ENCODE peak calls at places on chromosome 11, in seven cellular contexts. H is K562, A is HepG2, I is H1, E is HCT116, V is endothelial cell of umbilical vein, L is GM12878. X is an unnamed sample.

GRCh38 chr11:79371152-79371551 is 69.7 kb downstream of the TENM4 start:
- DNase-seq in H (no peak), A (no peak), I (no peak), E (no peak), V (no peak), L (no peak), X (no peak)

GRCh38 chr11:44963071-44963575 is 12.4 kb upstream of the TP53I11 start:
- DNase-seq in H (no peak), A (no peak), I (no peak), E (no peak), V (no peak), L (no peak), X (no peak)

GRCh38 chr11:63663809-63664208 is 7.4 kb downstream of the ATL3 start:
- DNase-seq in H (no peak), A (no peak), I (no peak), E (no peak), V (peak), L (no peak), X (no peak)

GRCh38 chr11:43992834-43993637 is 50.6 kb downstream of the C11orf96 start:
- DNase-seq in H (no peak), A (no peak), I (no peak), E (no peak), V (no peak), L (no peak), X (no peak)

GRCh38 chr11:58958500-58958899 is 19.2 kb downstream of the GLYATL1 start:
- DNase-seq in H (peak), A (peak), I (peak), E (peak), V (peak), L (peak), X (no peak)

GRCh38 chr11:102850973-102851745 is 7.8 kb upstream of the MMP3 start:
- DNase-seq in H (no peak), A (no peak), I (no peak), E (no peak), V (no peak), L (no peak), X (no peak)

GRCh38 chr11:90124946-90125345 is 9.5 kb upstream of the NAALAD2 start:
- DNase-seq in H (no peak), A (no peak), I (no peak), E (no peak), V (no peak), L (no peak), X (no peak)

GRCh38 chr11:68471360-68472340 is 11.1 kb downstream of the PPP6R3 start:
- DNase-seq in H (no peak), A (no peak), I (no peak), E (no peak), V (no peak), L (peak), X (no peak)

GRCh38 chr11:118064956-118065355 is 11.9 kb upstream of the TMPRSS4 start:
- DNase-seq in H (no peak), A (no peak), I (no peak), E (no peak), V (no peak), L (no peak), X (no peak)

GRCh38 chr11:66068154-66068821 is 1.8 kb upstream of the PACS1 start:
- DNase-seq in H (peak), A (peak), I (peak), E (peak), V (peak), L (no peak), X (peak)

GRCh38 chr11:115580927-115581680 is 76.9 kb upstream of the CADM1 start:
- DNase-seq in H (no peak), A (no peak), I (no peak), E (no peak), V (no peak), L (no peak), X (no peak)

GRCh38 chr11:70270104-70270876 is at the start of gene PPFIA1:
- DNase-seq in H (peak), A (peak), I (peak), E (peak), V (peak), L (peak), X (peak)
- TF ChIP-seq POLR2AphosphoS5 in H (peak), A (peak), I (no peak), E (peak), V (peak), L (peak), X (peak)

GRCh38 chr11:47186937-47187681 is 875 bp upstream of the PACSIN3 start:
- DNase-seq in H (no peak), A (peak), I (no peak), E (no peak), V (peak), L (no peak), X (peak)

GRCh38 chr11:47184711-47185304 is 1.4 kb downstream of the PACSIN3 start:
- DNase-seq in H (no peak), A (peak), I (no peak), E (no peak), V (no peak), L (no peak), X (no peak)

GRCh38 chr11:47185305-47186075 is 744 bp downstream of the PACSIN3 start:
- DNase-seq in H (peak), A (peak), I (peak), E (no peak), V (peak), L (no peak), X (no peak)

GRCh38 chr11:47187723-47188122 is 1.5 kb upstream of the PACSIN3 start:
- DNase-seq in H (no peak), A (no peak), I (no peak), E (no peak), V (no peak), L (no peak), X (no peak)

DNA sequence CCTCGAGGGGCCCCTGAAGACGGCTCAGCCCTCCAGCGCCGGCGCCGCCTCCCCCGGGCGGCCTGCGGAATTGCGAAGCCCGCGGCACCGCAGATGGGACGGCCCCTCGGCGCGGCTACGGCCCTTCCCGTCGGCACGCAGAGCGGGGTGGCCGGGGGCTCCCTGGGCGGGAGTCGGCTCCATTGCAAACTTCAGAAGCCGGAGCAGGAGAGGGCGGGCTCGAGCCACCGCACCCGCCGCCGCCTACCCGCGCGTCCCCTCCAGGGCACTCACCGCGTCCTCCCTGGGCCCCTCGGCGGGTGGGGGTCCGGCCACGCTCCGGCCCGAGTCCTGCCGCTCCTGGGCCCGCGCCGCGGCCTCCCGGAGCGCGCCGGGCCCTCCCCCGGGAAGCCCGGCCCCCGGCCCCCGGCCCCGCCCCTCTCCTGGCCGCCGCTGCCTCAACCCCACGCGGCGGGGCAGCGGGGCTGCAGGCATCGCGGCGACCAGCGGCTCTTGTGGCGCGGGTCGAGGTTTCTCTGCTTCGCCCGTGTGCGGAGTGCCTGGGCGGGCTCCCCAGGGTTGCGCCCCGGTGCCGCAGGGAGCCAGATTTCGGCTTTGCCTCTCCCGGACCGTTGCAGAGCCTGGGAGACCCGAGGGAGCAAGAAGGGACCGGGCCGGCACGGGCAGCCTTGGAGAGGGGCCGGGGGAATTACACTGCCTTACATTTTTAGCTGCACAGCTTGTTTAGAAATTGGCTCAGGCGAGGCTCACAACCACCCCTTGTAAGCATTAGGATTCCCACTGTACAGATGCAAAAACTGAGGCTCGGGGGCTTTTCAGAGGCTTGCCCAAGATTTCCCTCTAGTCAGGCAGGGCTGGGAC is at the start of gene PACSIN3:
- DNase-seq in H (peak), A (peak), I (no peak), E (no peak), V (peak), L (no peak), X (no peak)
- TF ChIP-seq EZH2 in H (no peak), A (no peak), I (no peak), E (no peak), V (no peak), L (no peak), X (no peak)

GRCh38 chr11:131980199-131980598 is 609.8 kb downstream of the NTM start:
- DNase-seq in H (no peak), A (no peak), I (no peak), E (no peak), V (no peak), L (no peak), X (no peak)

GRCh38 chr11:131979364-131979763 is 608.9 kb downstream of the NTM start:
- DNase-seq in H (no peak), A (no peak), I (no peak), E (no peak), V (no peak), L (no peak), X (no peak)

GRCh38 chr11:131978351-131978750 is 607.9 kb downstream of the NTM start:
- DNase-seq in H (no peak), A (no peak), I (no peak), E (no peak), V (no peak), L (no peak), X (no peak)

GRCh38 chr11:131982154-131982553 is 611.7 kb downstream of the NTM start:
- DNase-seq in H (no peak), A (no peak), I (peak), E (no peak), V (no peak), L (no peak), X (no peak)

GRCh38 chr11:131980878-131981668 is 610.7 kb downstream of the NTM start:
- DNase-seq in H (no peak), A (no peak), I (no peak), E (no peak), V (no peak), L (no peak), X (no peak)
- H3K9ac ChIP-seq in H (no peak), A (no peak), I (no peak), E (no peak), V (no peak), L (no peak), X (no peak)

GRCh38 chr11:75430692-75431532 is 2.1 kb downstream of the KLHL35 start:
- DNase-seq in H (no peak), A (no peak), I (no peak), E (no peak), V (peak), L (no peak), X (no peak)

GRCh38 chr11:75434051-75434450 is 1.0 kb upstream of the KLHL35 start:
- DNase-seq in H (no peak), A (no peak), I (no peak), E (no peak), V (no peak), L (no peak), X (no peak)

GRCh38 chr11:75433443-75433842 is 440 bp upstream of the KLHL35 start:
- DNase-seq in H (no peak), A (no peak), I (no peak), E (no peak), V (no peak), L (no peak), X (no peak)

GRCh38 chr11:75431533-75432525 is 1.2 kb downstream of the KLHL35 start:
- DNase-seq in H (peak), A (no peak), I (no peak), E (no peak), V (no peak), L (no peak), X (no peak)

DNA sequence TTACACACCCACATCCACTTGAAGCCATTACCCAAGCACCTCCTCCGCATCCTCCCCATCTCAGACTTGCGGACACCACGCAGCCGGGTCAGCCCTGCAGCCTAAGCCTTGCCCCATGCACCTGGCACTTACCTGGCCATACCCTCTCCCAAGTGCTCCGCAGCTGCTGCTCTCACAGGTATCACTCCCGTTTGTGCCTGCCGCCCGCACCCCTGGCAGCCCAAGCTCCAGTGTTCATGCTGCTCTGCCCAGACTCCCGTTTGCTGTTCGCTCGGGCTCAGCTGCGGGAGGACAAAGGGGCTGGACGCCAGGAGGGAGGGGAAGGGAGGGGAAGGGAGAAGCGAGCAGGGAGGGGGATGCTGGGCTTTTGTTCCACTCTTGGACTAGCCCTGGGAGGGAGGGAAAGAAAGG is at the start of gene KLHL35:
- DNase-seq in H (peak), A (no peak), I (no peak), E (no peak), V (no peak), L (no peak), X (no peak)
- TF ChIP-seq POLR2AphosphoS5 in H (no peak), A (no peak), I (no peak), E (no peak), V (no peak), L (no peak), X (no peak)

DNA sequence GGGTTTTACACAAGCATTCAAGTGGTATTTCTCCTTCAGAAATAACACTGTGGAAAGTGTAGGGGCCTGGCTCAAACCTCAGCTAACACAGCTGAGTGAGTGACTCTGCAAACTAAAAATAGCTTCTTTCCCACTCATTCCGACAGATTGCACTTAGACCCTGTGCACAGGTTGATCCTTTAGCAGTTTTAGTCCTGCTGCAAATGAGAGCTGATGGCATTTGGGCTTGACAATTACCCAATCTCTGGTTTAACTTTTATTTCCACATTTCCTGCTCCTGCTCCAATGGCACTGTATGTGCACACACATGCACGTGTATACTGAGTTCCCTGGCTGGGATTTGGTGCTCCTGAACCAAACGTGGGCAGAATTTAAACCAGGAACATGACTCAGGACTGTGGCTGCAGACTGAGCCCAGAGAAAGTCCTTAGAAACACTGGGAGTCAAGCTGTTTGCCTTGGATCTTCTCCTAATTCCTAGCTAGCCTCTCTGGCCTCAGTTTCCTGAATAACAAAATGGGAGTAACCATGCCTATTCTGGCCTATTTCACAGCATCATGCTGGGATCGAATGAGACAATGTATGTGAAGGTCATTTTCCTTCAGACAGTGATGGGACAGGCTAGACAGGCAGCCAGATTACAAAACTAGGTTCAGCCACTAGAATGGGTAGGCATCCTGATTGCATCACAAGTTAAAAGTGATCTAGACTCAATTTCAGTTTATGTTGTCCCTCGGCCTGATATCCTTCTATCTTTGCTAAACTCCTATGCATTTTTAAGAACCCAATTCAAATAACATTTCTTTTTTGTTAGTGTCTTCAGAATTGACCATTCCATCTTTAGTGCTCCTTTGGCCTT is 58.2 kb downstream of the SERGEF start:
- DNase-seq in H (no peak), A (no peak), I (no peak), E (no peak), V (no peak), L (no peak), X (no peak)
- TF ChIP-seq EZH2 in H (no peak), A (no peak), I (no peak), E (no peak), V (no peak), L (no peak), X (no peak)

GRCh38 chr11:61919841-61920631 is 2.7 kb upstream of the RAB3IL1 start:
- DNase-seq in H (peak), A (no peak), I (no peak), E (no peak), V (no peak), L (no peak), X (no peak)

GRCh38 chr11:61919113-61919840 is 1.9 kb upstream of the RAB3IL1 start:
- DNase-seq in H (no peak), A (no peak), I (no peak), E (no peak), V (no peak), L (no peak), X (no peak)

GRCh38 chr11:61917357-61918109 is at the start of gene RAB3IL1:
- DNase-seq in H (peak), A (no peak), I (no peak), E (no peak), V (peak), L (no peak), X (no peak)

GRCh38 chr11:61917043-61917356 is 366 bp downstream of the RAB3IL1 start:
- DNase-seq in H (no peak), A (no peak), I (no peak), E (no peak), V (no peak), L (no peak), X (no peak)

DNA sequence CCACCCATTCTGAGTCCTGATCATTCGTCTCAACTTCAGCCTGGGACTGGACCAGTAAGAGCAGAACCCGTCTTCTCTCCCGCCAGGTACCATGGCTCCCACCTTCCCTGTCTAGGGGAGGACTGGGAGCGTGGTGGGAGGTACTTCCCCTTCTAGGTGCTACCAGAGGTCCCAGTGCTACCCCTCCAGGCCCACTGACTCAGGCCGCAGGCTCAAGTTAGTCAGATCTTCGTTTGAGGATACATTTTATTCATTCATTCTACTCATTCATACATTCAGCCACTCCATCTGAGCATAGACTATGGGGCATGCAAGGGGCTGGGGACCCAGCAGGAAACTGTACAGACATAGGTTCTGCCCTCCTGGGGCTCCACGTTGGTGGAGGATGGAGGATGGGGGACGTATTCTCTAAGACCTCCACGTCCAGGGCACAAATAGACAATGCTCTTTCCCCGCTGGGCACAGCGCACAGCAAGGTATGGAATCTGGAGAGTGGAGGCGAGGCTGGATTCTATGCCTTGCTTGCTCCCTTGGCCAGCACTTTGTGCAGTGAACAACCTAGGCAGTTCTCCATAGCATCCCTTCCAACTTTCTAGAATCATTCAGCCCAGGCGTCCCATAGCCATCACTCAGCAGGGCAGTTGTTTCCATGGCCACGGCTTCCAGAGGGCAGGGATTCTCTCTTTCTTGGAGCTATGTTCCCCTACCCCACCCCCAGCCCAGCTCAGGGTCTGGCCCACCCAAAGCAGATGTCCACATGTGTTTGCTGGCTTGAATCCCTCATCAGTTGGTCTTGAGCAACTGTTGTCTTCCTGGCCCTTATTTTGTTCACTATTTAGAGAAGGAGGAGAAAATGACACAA is 1.1 kb upstream of the RAB3IL1 start:
- DNase-seq in H (no peak), A (no peak), I (no peak), E (no peak), V (no peak), L (no peak), X (no peak)
- H3K9ac ChIP-seq in H (peak), A (no peak), I (no peak), E (peak), V (no peak), L (no peak), X (no peak)

GRCh38 chr11:10022764-10023163 is 271.3 kb downstream of the SBF2 start:
- DNase-seq in H (no peak), A (no peak), I (no peak), E (no peak), V (no peak), L (no peak), X (no peak)

GRCh38 chr11:10021563-10021962 is 272.5 kb downstream of the SBF2 start:
- DNase-seq in H (no peak), A (peak), I (no peak), E (no peak), V (peak), L (no peak), X (no peak)

GRCh38 chr11:10026514-10026913 is 267.5 kb downstream of the SBF2 start:
- DNase-seq in H (no peak), A (no peak), I (no peak), E (no peak), V (peak), L (no peak), X (no peak)

GRCh38 chr11:10019906-10020682 is 273.9 kb downstream of the SBF2 start:
- DNase-seq in H (no peak), A (peak), I (no peak), E (no peak), V (peak), L (no peak), X (peak)

GRCh38 chr11:10023202-10023601 is 270.8 kb downstream of the SBF2 start:
- DNase-seq in H (no peak), A (no peak), I (no peak), E (no peak), V (no peak), L (no peak), X (no peak)
- TF ChIP-seq POLR2AphosphoS5 in H (no peak), A (no peak), I (no peak), E (no peak), V (no peak), L (no peak), X (no peak)

GRCh38 chr11:639324-639977 is 2.4 kb downstream of the DRD4 start:
- DNase-seq in H (no peak), A (no peak), I (no peak), E (no peak), V (no peak), L (no peak), X (no peak)
- TF ChIP-seq EZH2 in H (no peak), A (no peak), I (peak), E (no peak), V (peak), L (no peak), X (no peak)

GRCh38 chr11:28835317-28835716 is 727.1 kb downstream of the METTL15 start:
- DNase-seq in H (no peak), A (no peak), I (no peak), E (no peak), V (no peak), L (no peak), X (no peak)
- H3K9ac ChIP-seq in H (no peak), A (no peak), I (no peak), E (no peak), V (peak), L (no peak), X (no peak)

DNA sequence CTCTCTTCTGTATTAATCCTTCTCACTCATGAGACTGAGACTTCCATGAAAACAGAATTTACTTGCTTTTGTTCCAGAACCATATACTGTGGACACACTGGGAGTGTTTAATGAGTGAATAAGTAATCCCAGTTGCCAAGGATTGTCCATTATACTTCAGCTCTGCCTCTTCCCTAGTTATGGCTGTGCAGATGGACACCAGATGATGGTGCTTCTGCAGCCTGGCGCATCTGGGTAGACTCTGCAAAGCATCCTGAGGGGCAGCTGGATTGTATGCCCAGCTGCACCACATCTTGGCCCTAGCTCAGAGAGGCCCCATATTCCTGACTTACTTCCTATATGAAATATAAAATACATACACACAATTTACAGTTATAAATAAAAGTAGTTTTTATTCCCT is 43.5 kb downstream of the DBX1 start:
- DNase-seq in H (no peak), A (no peak), I (no peak), E (no peak), V (no peak), L (no peak), X (no peak)
- TF ChIP-seq POLR2AphosphoS5 in H (no peak), A (no peak), I (no peak), E (no peak), V (no peak), L (no peak), X (no peak)